ENCODE peak calls at places on chromosomes 7 and 10, in seven cellular contexts. One of them, this sample, is unnamed.

GRCh38 chr10:11454160-11454559 is 157.3 kb downstream of the USP6NL start:
- DNase-seq in ureter: no peak
- DNase-seq in neuronal stem cell: no peak
- DNase-seq in progenitor cell of endocrine pancreas: no peak
- DNase-seq in T-helper 9 cell: no peak
- DNase-seq in A549: no peak
- DNase-seq in NCI-H1048: no peak
- DNase-seq in this sample: no peak

GRCh38 chr10:88728107-88728763 is 22.2 kb downstream of the LIPK start:
- DNase-seq in NCI-H1048: no peak
- DNase-seq in progenitor cell of endocrine pancreas: no peak
- DNase-seq in neuronal stem cell: peak
- DNase-seq in ureter: no peak
- DNase-seq in A549: peak
- DNase-seq in T-helper 9 cell: no peak
- DNase-seq in this sample: peak

GRCh38 chr10:110344622-110345021 is 39.9 kb upstream of the SMNDC1 start:
- DNase-seq in neuronal stem cell: no peak
- DNase-seq in progenitor cell of endocrine pancreas: no peak
- DNase-seq in NCI-H1048: no peak
- DNase-seq in A549: no peak
- DNase-seq in T-helper 9 cell: no peak
- DNase-seq in ureter: no peak
- DNase-seq in this sample: no peak

GRCh38 chr10:125120046-125120710 is 40.2 kb downstream of the CTBP2 start:
- DNase-seq in progenitor cell of endocrine pancreas: no peak
- DNase-seq in T-helper 9 cell: no peak
- DNase-seq in NCI-H1048: no peak
- DNase-seq in neuronal stem cell: no peak
- DNase-seq in ureter: no peak
- DNase-seq in A549: peak
- DNase-seq in this sample: no peak

GRCh38 chr7:44750921-44751571 is 2.4 kb downstream of the ZMIZ2 start:
- DNase-seq in A549: no peak
- DNase-seq in progenitor cell of endocrine pancreas: no peak
- DNase-seq in T-helper 9 cell: peak
- DNase-seq in ureter: no peak
- DNase-seq in NCI-H1048: no peak
- DNase-seq in neuronal stem cell: no peak
- DNase-seq in this sample: no peak

GRCh38 chr10:128664729-128665128 is 538.5 kb upstream of the MKI67 start:
- DNase-seq in progenitor cell of endocrine pancreas: no peak
- DNase-seq in neuronal stem cell: no peak
- DNase-seq in NCI-H1048: no peak
- DNase-seq in ureter: no peak
- DNase-seq in A549: no peak
- DNase-seq in T-helper 9 cell: no peak
- DNase-seq in this sample: no peak

GRCh38 chr7:26081627-26082026 is 70.4 kb upstream of the NFE2L3 start:
- DNase-seq in ureter: no peak
- DNase-seq in T-helper 9 cell: no peak
- DNase-seq in A549: no peak
- DNase-seq in progenitor cell of endocrine pancreas: no peak
- DNase-seq in neuronal stem cell: no peak
- DNase-seq in NCI-H1048: no peak
- DNase-seq in this sample: no peak

GRCh38 chr10:113126506-113127192 is 176.6 kb downstream of the TCF7L2 start:
- DNase-seq in NCI-H1048: no peak
- DNase-seq in progenitor cell of endocrine pancreas: peak
- DNase-seq in neuronal stem cell: peak
- DNase-seq in ureter: peak
- DNase-seq in T-helper 9 cell: peak
- DNase-seq in A549: peak
- DNase-seq in this sample: no peak

GRCh38 chr10:126080879-126081331 is 184.5 kb downstream of the FANK1 start:
- DNase-seq in A549: no peak
- DNase-seq in progenitor cell of endocrine pancreas: no peak
- DNase-seq in NCI-H1048: no peak
- DNase-seq in ureter: no peak
- DNase-seq in neuronal stem cell: no peak
- DNase-seq in T-helper 9 cell: no peak
- DNase-seq in this sample: no peak

GRCh38 chr10:73648975-73649829 is 6.6 kb downstream of the SYNPO2L start:
- DNase-seq in T-helper 9 cell: no peak
- DNase-seq in NCI-H1048: no peak
- DNase-seq in neuronal stem cell: no peak
- DNase-seq in progenitor cell of endocrine pancreas: no peak
- DNase-seq in ureter: no peak
- DNase-seq in A549: no peak
- DNase-seq in this sample: no peak

GRCh38 chr10:71600856-71601255 is 118.7 kb downstream of the C10orf105 start:
- DNase-seq in T-helper 9 cell: no peak
- DNase-seq in NCI-H1048: no peak
- DNase-seq in progenitor cell of endocrine pancreas: no peak
- DNase-seq in ureter: no peak
- DNase-seq in neuronal stem cell: no peak
- DNase-seq in A549: no peak
- DNase-seq in this sample: no peak

GRCh38 chr10:43863859-43864591 is 215.3 kb upstream of the ZNF32 start:
- DNase-seq in A549: peak
- DNase-seq in T-helper 9 cell: no peak
- DNase-seq in NCI-H1048: no peak
- DNase-seq in progenitor cell of endocrine pancreas: no peak
- DNase-seq in neuronal stem cell: no peak
- DNase-seq in ureter: no peak
- DNase-seq in this sample: no peak

GRCh38 chr7:68629-69028 is 123.7 kb upstream of the FAM20C start:
- DNase-seq in neuronal stem cell: no peak
- DNase-seq in ureter: no peak
- DNase-seq in T-helper 9 cell: no peak
- DNase-seq in A549: peak
- DNase-seq in NCI-H1048: no peak
- DNase-seq in progenitor cell of endocrine pancreas: no peak
- DNase-seq in this sample: no peak

GRCh38 chr7:91285966-91286365 is 21.7 kb downstream of the FZD1 start:
- DNase-seq in T-helper 9 cell: no peak
- DNase-seq in ureter: no peak
- DNase-seq in neuronal stem cell: no peak
- DNase-seq in progenitor cell of endocrine pancreas: no peak
- DNase-seq in NCI-H1048: no peak
- DNase-seq in A549: no peak
- DNase-seq in this sample: no peak

GRCh38 chr7:97043281-97043680 is 18.6 kb upstream of the DLX5 start:
- DNase-seq in NCI-H1048: no peak
- DNase-seq in ureter: no peak
- DNase-seq in progenitor cell of endocrine pancreas: no peak
- DNase-seq in neuronal stem cell: no peak
- DNase-seq in A549: no peak
- DNase-seq in T-helper 9 cell: no peak
- DNase-seq in this sample: no peak

GRCh38 chr7:111362660-111363059 is 199.6 kb downstream of the IMMP2L start:
- DNase-seq in A549: peak
- DNase-seq in NCI-H1048: no peak
- DNase-seq in T-helper 9 cell: no peak
- DNase-seq in progenitor cell of endocrine pancreas: no peak
- DNase-seq in ureter: no peak
- DNase-seq in neuronal stem cell: peak
- DNase-seq in this sample: no peak

GRCh38 chr10:71219918-71220688 is 7.7 kb downstream of the UNC5B start:
- DNase-seq in NCI-H1048: no peak
- DNase-seq in neuronal stem cell: no peak
- DNase-seq in progenitor cell of endocrine pancreas: no peak
- DNase-seq in ureter: peak
- DNase-seq in T-helper 9 cell: no peak
- DNase-seq in A549: no peak
- DNase-seq in this sample: no peak

GRCh38 chr7:3436746-3437145 is 135.7 kb downstream of the SDK1 start:
- DNase-seq in NCI-H1048: no peak
- DNase-seq in neuronal stem cell: no peak
- DNase-seq in A549: peak
- DNase-seq in T-helper 9 cell: no peak
- DNase-seq in ureter: no peak
- DNase-seq in progenitor cell of endocrine pancreas: no peak
- DNase-seq in this sample: no peak

GRCh38 chr10:78137147-78137546 is 103.5 kb downstream of the RPS24 start:
- DNase-seq in NCI-H1048: no peak
- DNase-seq in progenitor cell of endocrine pancreas: no peak
- DNase-seq in ureter: no peak
- DNase-seq in A549: no peak
- DNase-seq in T-helper 9 cell: no peak
- DNase-seq in neuronal stem cell: no peak
- DNase-seq in this sample: no peak

GRCh38 chr7:152910545-152911013 is 151.0 kb downstream of the ACTR3B start:
- DNase-seq in T-helper 9 cell: no peak
- DNase-seq in ureter: no peak
- DNase-seq in A549: no peak
- DNase-seq in neuronal stem cell: no peak
- DNase-seq in NCI-H1048: no peak
- DNase-seq in progenitor cell of endocrine pancreas: no peak
- DNase-seq in this sample: no peak

GRCh38 chr10:106897631-106898161 is 266.8 kb downstream of the SORCS1 start:
- DNase-seq in neuronal stem cell: no peak
- DNase-seq in A549: no peak
- DNase-seq in T-helper 9 cell: no peak
- DNase-seq in ureter: no peak
- DNase-seq in NCI-H1048: no peak
- DNase-seq in progenitor cell of endocrine pancreas: no peak
- DNase-seq in this sample: no peak

GRCh38 chr7:44307301-44307900 is 18.0 kb downstream of the CAMK2B start:
- DNase-seq in NCI-H1048: no peak
- DNase-seq in neuronal stem cell: no peak
- DNase-seq in progenitor cell of endocrine pancreas: no peak
- DNase-seq in ureter: peak
- DNase-seq in A549: peak
- DNase-seq in T-helper 9 cell: no peak
- DNase-seq in this sample: no peak

GRCh38 chr7:2878306-2878705 is 34.2 kb upstream of the GNA12 start:
- DNase-seq in ureter: no peak
- DNase-seq in A549: no peak
- DNase-seq in neuronal stem cell: no peak
- DNase-seq in NCI-H1048: no peak
- DNase-seq in T-helper 9 cell: no peak
- DNase-seq in progenitor cell of endocrine pancreas: no peak
- DNase-seq in this sample: no peak

GRCh38 chr10:17789396-17789795 is 19.8 kb upstream of the MRC1 start:
- DNase-seq in ureter: no peak
- DNase-seq in T-helper 9 cell: no peak
- DNase-seq in progenitor cell of endocrine pancreas: no peak
- DNase-seq in neuronal stem cell: no peak
- DNase-seq in NCI-H1048: no peak
- DNase-seq in A549: no peak
- DNase-seq in this sample: no peak

GRCh38 chr10:5234106-5234877 is 37.7 kb downstream of the AKR1C4 start:
- DNase-seq in NCI-H1048: no peak
- DNase-seq in neuronal stem cell: no peak
- DNase-seq in T-helper 9 cell: no peak
- DNase-seq in ureter: peak
- DNase-seq in progenitor cell of endocrine pancreas: no peak
- DNase-seq in A549: peak
- DNase-seq in this sample: no peak

GRCh38 chr7:157581740-157582139 is 244.9 kb downstream of the DNAJB6 start:
- DNase-seq in NCI-H1048: no peak
- DNase-seq in A549: no peak
- DNase-seq in progenitor cell of endocrine pancreas: no peak
- DNase-seq in ureter: no peak
- DNase-seq in T-helper 9 cell: no peak
- DNase-seq in neuronal stem cell: no peak
- DNase-seq in this sample: no peak

GRCh38 chr7:32481176-32481575 is 9.0 kb downstream of the LSM5 start:
- DNase-seq in T-helper 9 cell: no peak
- DNase-seq in neuronal stem cell: no peak
- DNase-seq in A549: no peak
- DNase-seq in ureter: no peak
- DNase-seq in NCI-H1048: no peak
- DNase-seq in progenitor cell of endocrine pancreas: no peak
- DNase-seq in this sample: no peak

GRCh38 chr10:100978121-100978895 is 9.0 kb downstream of the MRPL43 start:
- DNase-seq in ureter: no peak
- DNase-seq in A549: no peak
- DNase-seq in progenitor cell of endocrine pancreas: no peak
- DNase-seq in T-helper 9 cell: no peak
- DNase-seq in neuronal stem cell: no peak
- DNase-seq in NCI-H1048: no peak
- DNase-seq in this sample: no peak

GRCh38 chr7:11636274-11636673 is 195.7 kb downstream of the THSD7A start:
- DNase-seq in progenitor cell of endocrine pancreas: no peak
- DNase-seq in NCI-H1048: no peak
- DNase-seq in neuronal stem cell: no peak
- DNase-seq in A549: no peak
- DNase-seq in T-helper 9 cell: no peak
- DNase-seq in ureter: no peak
- DNase-seq in this sample: no peak

GRCh38 chr10:72665925-72666324 is 26.0 kb upstream of the MCU start:
- DNase-seq in progenitor cell of endocrine pancreas: no peak
- DNase-seq in A549: peak
- DNase-seq in ureter: no peak
- DNase-seq in NCI-H1048: no peak
- DNase-seq in T-helper 9 cell: no peak
- DNase-seq in neuronal stem cell: no peak
- DNase-seq in this sample: no peak

GRCh38 chr7:29915481-29916215 is 74.0 kb downstream of the SCRN1 start:
- DNase-seq in T-helper 9 cell: no peak
- DNase-seq in ureter: no peak
- DNase-seq in NCI-H1048: no peak
- DNase-seq in A549: no peak
- DNase-seq in neuronal stem cell: no peak
- DNase-seq in progenitor cell of endocrine pancreas: no peak
- DNase-seq in this sample: no peak

GRCh38 chr7:112101083-112101846 is 104.9 kb downstream of the DOCK4 start:
- DNase-seq in A549: no peak
- DNase-seq in ureter: no peak
- DNase-seq in progenitor cell of endocrine pancreas: no peak
- DNase-seq in neuronal stem cell: no peak
- DNase-seq in T-helper 9 cell: no peak
- DNase-seq in NCI-H1048: no peak
- DNase-seq in this sample: no peak

GRCh38 chr10:26437637-26438461 is at the start of gene APBB1IP:
- DNase-seq in A549: no peak
- DNase-seq in ureter: peak
- DNase-seq in neuronal stem cell: no peak
- DNase-seq in progenitor cell of endocrine pancreas: no peak
- DNase-seq in NCI-H1048: no peak
- DNase-seq in T-helper 9 cell: peak
- DNase-seq in this sample: peak

GRCh38 chr10:64396105-64396504 is 874.9 kb downstream of the REEP3 start:
- DNase-seq in T-helper 9 cell: no peak
- DNase-seq in A549: no peak
- DNase-seq in NCI-H1048: no peak
- DNase-seq in neuronal stem cell: peak
- DNase-seq in ureter: no peak
- DNase-seq in progenitor cell of endocrine pancreas: no peak
- DNase-seq in this sample: peak

GRCh38 chr7:158975526-158976467 is 119.4 kb downstream of the DYNC2I1 start:
- DNase-seq in T-helper 9 cell: no peak
- DNase-seq in progenitor cell of endocrine pancreas: no peak
- DNase-seq in A549: no peak
- DNase-seq in NCI-H1048: no peak
- DNase-seq in neuronal stem cell: no peak
- DNase-seq in ureter: no peak
- DNase-seq in this sample: no peak

GRCh38 chr7:151013728-151014497 is 10.4 kb downstream of the ATG9B start:
- DNase-seq in ureter: peak
- DNase-seq in NCI-H1048: no peak
- DNase-seq in T-helper 9 cell: peak
- DNase-seq in neuronal stem cell: peak
- DNase-seq in A549: no peak
- DNase-seq in progenitor cell of endocrine pancreas: peak
- DNase-seq in this sample: peak

This sample was measured in iPS DF 19.7.